ENCODE peak calls at places on chromosomes 5 and 9, in four cellular contexts. Z is right atrium auricular region, D is ovary, E is neuronal stem cell. O is an unnamed sample.
A peak's percentile ranks its signal among the peaks of the same experiment; 100 is the strongest.

GRCh38 chr9:129608561-129609481 is 12.1 kb downstream of the C9orf50 start:
- DNase-seq in Z (no peak), D (peak; percentile 54), E (no peak), O (no peak)

GRCh38 chr5:90153031-90153430 is 256.5 kb downstream of the CETN3 start:
- DNase-seq in Z (no peak), D (no peak), E (no peak), O (no peak)

GRCh38 chr5:39257554-39257953 is 38.2 kb upstream of the FYB1 start:
- DNase-seq in Z (no peak), D (no peak), E (no peak), O (no peak)

GRCh38 chr9:98654247-98654646 is 54.5 kb downstream of the GABBR2 start:
- DNase-seq in Z (no peak), D (no peak), E (no peak), O (peak; percentile 84)

GRCh38 chr5:9197881-9198260 is 348.0 kb downstream of the SEMA5A start:
- DNase-seq in Z (no peak), D (no peak), E (no peak), O (no peak)

GRCh38 chr5:36756848-36757247 is 119.7 kb upstream of the NIPBL start:
- DNase-seq in Z (no peak), D (no peak), E (no peak), O (no peak)

GRCh38 chr5:79111387-79111959 is at the start of gene BHMT:
- DNase-seq in Z (no peak), D (no peak), E (no peak), O (no peak)

GRCh38 chr5:139668064-139668880 is 20.1 kb downstream of the CXXC5 start:
- DNase-seq in Z (no peak), D (peak; percentile 63), E (no peak), O (peak; percentile 66)

GRCh38 chr5:32143991-32144636 is 30.0 kb downstream of the GOLPH3 start:
- DNase-seq in Z (no peak), D (no peak), E (no peak), O (no peak)

GRCh38 chr9:38186372-38187115 is 117.5 kb upstream of the SHB start:
- DNase-seq in Z (no peak), D (no peak), E (no peak), O (peak; percentile 60)

GRCh38 chr5:43231977-43232376 is 40.0 kb downstream of the NIM1K start:
- DNase-seq in Z (no peak), D (no peak), E (no peak), O (peak; percentile 2)

GRCh38 chr5:93610581-93611167 is 27.7 kb downstream of the NR2F1 start:
- DNase-seq in Z (no peak), D (no peak), E (no peak), O (no peak)

GRCh38 chr5:93604119-93604963 is 21.3 kb downstream of the NR2F1 start:
- DNase-seq in Z (no peak), D (peak; percentile 54), E (no peak), O (peak; percentile 55)

GRCh38 chr5:93606384-93606752 is 23.3 kb downstream of the NR2F1 start:
- DNase-seq in Z (no peak), D (no peak), E (no peak), O (no peak)

GRCh38 chr5:93609756-93610155 is 26.7 kb downstream of the NR2F1 start:
- DNase-seq in Z (no peak), D (no peak), E (no peak), O (no peak)

GRCh38 chr5:93607367-93608258 is 24.6 kb downstream of the NR2F1 start:
- DNase-seq in Z (no peak), D (peak; percentile 21), E (no peak), O (peak; percentile 56)
- H3K27me3 ChIP-seq in Z (peaks cover 11% of the 10 kb centered on the region), D (no peaks in the 10 kb centered on the region), E (peaks cover 63% of the 10 kb centered on the region), O (peaks cover 32% of the 10 kb centered on the region)

DNA sequence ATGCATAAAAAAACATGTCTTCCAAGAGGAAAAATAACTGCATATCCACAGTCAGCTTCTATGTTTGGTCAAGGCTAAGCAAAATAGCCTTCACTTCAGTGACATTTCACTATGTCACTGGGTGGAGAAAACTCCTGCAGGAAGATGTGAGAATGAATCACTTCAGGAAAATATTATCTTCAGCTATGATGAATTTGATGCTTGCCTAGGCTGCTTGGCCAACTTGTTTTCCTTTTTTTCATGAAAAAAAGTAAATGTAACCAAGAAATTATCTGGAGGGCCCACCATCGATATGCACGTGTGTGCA is 143.0 kb upstream of the ZNF608 start:
- DNase-seq in Z (no peak), D (no peak), E (no peak), O (no peak)
- H3K4me3 ChIP-seq in Z (no peak overlapping the region), D (no peak overlapping the region), E (no peak overlapping the region), O (no peak overlapping the region)

DNA sequence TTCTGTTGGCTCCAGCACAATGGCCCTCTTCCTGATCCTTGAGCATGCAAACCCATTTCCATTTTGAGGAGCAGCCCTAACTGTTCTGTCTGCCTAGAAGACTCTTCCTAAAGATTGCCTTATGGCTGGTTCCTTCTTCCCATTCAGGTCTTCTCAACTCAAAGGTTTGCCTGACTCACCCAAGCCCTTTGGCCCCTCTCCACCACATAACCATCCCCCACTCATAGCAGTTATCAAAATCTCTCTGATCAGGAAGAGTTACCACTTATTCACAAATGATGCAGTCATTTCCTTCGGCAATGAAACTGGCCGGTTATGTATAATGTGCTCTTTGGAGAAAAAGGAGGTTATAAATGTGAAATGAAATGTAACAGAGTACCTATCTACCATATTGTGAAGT is 8.9 kb upstream of the POU4F3 start:
- DNase-seq in Z (no peak), D (no peak), E (no peak), O (no peak)
- H3K27me3 ChIP-seq in Z (no peaks in the 10 kb centered on the region), D (no peaks in the 10 kb centered on the region), E (peaks cover 24% of the 10 kb centered on the region), O (peaks cover 67% of the 10 kb centered on the region)

GRCh38 chr5:1447772-1448361 is 2.6 kb upstream of the SLC6A3 start:
- DNase-seq in Z (no peak), D (no peak), E (no peak), O (no peak)

GRCh38 chr5:1445313-1445894 is at the start of gene SLC6A3:
- DNase-seq in Z (no peak), D (peak; percentile 31), E (peak; percentile 67), O (no peak)

GRCh38 chr5:1446602-1447343 is 1.5 kb upstream of the SLC6A3 start:
- DNase-seq in Z (no peak), D (no peak), E (no peak), O (no peak)

GRCh38 chr5:1444361-1445189 is 665 bp downstream of the SLC6A3 start:
- DNase-seq in Z (no peak), D (peak; percentile 9), E (no peak), O (no peak)

DNA sequence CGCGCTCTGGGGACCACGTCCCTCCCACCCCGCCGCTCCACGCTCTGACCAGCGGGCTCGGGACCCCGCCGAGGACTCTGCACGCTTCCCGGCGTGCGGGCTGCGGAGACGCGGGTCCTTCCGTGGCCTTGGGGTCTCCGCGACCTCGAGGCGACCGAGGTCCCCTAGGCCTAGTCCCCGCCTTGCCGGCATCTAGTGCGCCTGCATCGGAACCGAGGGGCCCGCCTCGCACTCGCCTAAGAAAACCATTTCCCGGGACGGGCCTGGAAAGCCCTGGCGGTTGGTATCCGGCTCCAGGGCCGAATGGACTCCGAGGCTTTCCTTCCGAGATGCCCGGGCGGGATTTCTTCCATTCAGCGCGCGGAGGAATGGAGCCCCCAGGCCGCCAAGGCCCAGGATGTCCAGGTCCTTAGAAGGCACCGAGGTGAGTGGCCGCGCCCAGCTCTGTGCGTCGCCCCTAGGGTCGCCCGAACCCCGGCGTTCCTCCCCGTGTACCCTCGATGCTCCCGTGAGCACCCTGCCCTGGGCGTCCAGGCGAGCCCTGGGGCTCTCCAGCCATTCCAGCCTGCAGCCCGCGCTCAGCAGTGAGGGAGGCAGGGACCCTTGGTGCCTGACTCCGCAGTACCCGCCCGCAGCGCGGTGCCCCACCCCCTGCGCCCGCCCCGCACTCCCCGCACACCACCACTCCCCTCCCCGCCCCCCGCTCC is 808 bp upstream of the SLC6A3 start:
- DNase-seq in Z (no peak), D (peak; percentile 8), E (no peak), O (no peak)
- H3K4me3 ChIP-seq in Z (peak overlapping the region; percentile 24), D (no peak overlapping the region), E (no peak overlapping the region), O (no peak overlapping the region)

DNA sequence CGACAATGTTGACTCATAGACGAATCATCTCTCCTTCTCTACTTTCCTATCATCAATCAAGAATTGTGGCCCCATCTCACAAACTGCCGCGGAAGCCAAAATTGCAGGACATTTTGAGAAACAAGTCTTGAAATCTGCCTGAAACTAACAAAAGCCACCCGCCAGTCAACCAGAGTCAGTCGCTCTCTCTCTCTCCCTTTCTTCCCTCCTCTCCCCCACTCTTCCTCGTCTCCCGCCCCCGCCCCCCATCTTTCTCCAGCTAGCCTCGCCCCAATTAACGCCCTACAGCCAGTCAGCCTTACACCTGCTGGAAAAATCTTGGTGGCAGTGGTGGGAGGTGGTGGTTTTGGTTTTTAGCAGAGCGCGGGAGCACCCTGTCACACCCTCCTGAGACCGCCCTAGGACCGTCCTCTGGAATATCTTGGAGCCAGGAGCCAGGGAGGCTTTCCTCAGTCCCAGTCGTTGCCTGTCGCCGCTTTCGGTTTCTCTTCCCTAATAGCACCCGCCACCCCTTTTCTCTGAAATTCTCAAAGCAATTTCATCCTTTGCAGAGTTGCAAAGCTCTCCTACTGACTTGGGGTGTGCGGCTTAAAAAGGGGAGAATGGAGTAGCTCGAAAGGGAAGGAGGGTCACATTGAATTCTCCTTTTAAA is 301.1 kb downstream of the PARP8 start:
- DNase-seq in Z (no peak), D (no peak), E (peak; percentile 35), O (peak; percentile 24)
- H3K27me3 ChIP-seq in Z (peaks cover 10% of the 10 kb centered on the region), D (no peaks in the 10 kb centered on the region), E (peaks cover 77% of the 10 kb centered on the region), O (peaks cover 3% of the 10 kb centered on the region)

DNA sequence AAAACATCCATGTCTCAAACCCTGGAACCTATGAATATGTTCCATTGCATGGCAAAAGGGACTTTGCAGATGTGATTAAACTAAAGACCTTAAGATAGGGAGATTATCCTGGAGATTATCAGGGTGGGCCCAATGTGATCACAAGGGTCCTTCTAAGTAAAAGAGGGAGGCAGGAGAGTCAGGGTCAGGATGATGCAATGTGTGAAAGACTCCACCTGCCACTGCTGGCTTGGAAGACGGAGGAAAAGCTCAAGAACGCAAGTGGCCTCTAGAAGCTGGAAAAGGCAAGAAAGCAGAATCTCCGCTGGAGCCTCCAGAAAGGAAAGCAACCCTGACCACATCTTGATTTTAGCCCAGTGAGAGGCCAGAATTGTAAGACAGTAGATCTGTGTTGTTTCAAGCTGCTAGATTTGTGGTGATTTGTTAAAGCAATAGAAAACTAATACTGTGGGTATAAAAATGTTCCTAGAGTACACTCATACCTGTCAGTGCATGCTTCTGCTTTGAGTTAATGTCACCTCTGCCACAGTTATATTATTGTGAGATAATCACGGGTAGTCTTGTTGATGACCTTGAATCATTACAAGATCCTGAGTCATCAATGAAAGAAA is 93.6 kb upstream of the TNPO1 start:
- DNase-seq in Z (no peak), D (no peak), E (no peak), O (no peak)
- H3K4me3 ChIP-seq in Z (no peak overlapping the region), D (no peak overlapping the region), E (no peak overlapping the region), O (no peak overlapping the region)

GRCh38 chr5:172380992-172381643 is 73.2 kb downstream of the SH3PXD2B start:
- DNase-seq in Z (peak; percentile 80), D (peak; percentile 79), E (no peak), O (peak; percentile 46)
- H3K27me3 ChIP-seq in Z (no peaks in the 10 kb centered on the region), D (no peaks in the 10 kb centered on the region), E (no peaks in the 10 kb centered on the region), O (no peaks in the 10 kb centered on the region)

O was measured in MG63.